ENCODE peak calls at places on chromosome 13, in eight cellular contexts. R is adrenal gland, T is cardiac muscle cell, B is breast epithelium, O is mammary epithelial cell, S is ovary, A is gastrocnemius medialis, U is colonic mucosa. N is an unnamed sample. For H3K4me1, the result is how much of the 10 kb centered on the place peaks cover.

GRCh38 chr13:40102854-40103253 is 447.4 kb downstream of the COG6 start:
- DNase-seq in R (peak), T (peak), B (no peak), O (peak), S (peak), A (no peak), U (no peak), N (no peak)

GRCh38 chr13:41457589-41458186 is 338 bp downstream of the RGCC start:
- DNase-seq in R (no peak), T (no peak), B (no peak), O (no peak), S (no peak), A (no peak), U (peak), N (no peak)

GRCh38 chr13:93603043-93603442 is 376.4 kb downstream of the GPC6 start:
- DNase-seq in R (no peak), T (peak), B (no peak), O (peak), S (no peak), A (no peak), U (no peak), N (peak)

GRCh38 chr13:90448466-90449037 is 898.9 kb upstream of the MIR17HG start:
- DNase-seq in R (no peak), T (peak), B (no peak), O (no peak), S (no peak), A (no peak), U (no peak), N (no peak)

GRCh38 chr13:109871018-109871370 is 84.6 kb upstream of the IRS2 start:
- DNase-seq in R (no peak), T (peak), B (no peak), O (no peak), S (no peak), A (no peak), U (no peak), N (no peak)

GRCh38 chr13:21871302-21871862 is 200.5 kb downstream of the FGF9 start:
- DNase-seq in R (no peak), T (no peak), B (no peak), O (no peak), S (no peak), A (no peak), U (no peak), N (no peak)

GRCh38 chr13:33032037-33032625 is 15.9 kb downstream of the KL start:
- DNase-seq in R (no peak), T (peak), B (no peak), O (no peak), S (no peak), A (no peak), U (no peak), N (no peak)

GRCh38 chr13:79867248-79867647 is 386.3 kb downstream of the NDFIP2 start:
- DNase-seq in R (no peak), T (peak), B (no peak), O (no peak), S (no peak), A (no peak), U (no peak), N (no peak)

GRCh38 chr13:81487151-81487550 is 1146.2 kb upstream of the SPRY2 start:
- DNase-seq in R (no peak), T (peak), B (no peak), O (peak), S (no peak), A (no peak), U (peak), N (no peak)

GRCh38 chr13:41465215-41465907 is 8.0 kb downstream of the RGCC start:
- DNase-seq in R (peak), T (peak), B (no peak), O (peak), S (no peak), A (peak), U (peak), N (peak)

GRCh38 chr13:95924389-95924994 is 128.7 kb downstream of the UGGT2 start:
- DNase-seq in R (no peak), T (peak), B (no peak), O (peak), S (no peak), A (no peak), U (no peak), N (no peak)

GRCh38 chr13:48181482-48182145 is 51.4 kb upstream of the ITM2B start:
- DNase-seq in R (no peak), T (no peak), B (no peak), O (no peak), S (no peak), A (no peak), U (no peak), N (no peak)

GRCh38 chr13:40251343-40252032 is 415.0 kb downstream of the FOXO1 start:
- DNase-seq in R (no peak), T (peak), B (no peak), O (peak), S (no peak), A (no peak), U (no peak), N (no peak)

GRCh38 chr13:44801990-44802389 is 187.3 kb downstream of the NUFIP1 start:
- DNase-seq in R (no peak), T (peak), B (no peak), O (peak), S (no peak), A (no peak), U (no peak), N (no peak)

GRCh38 chr13:76720827-76721226 is 165.4 kb downstream of the KCTD12 start:
- DNase-seq in R (no peak), T (no peak), B (no peak), O (no peak), S (no peak), A (no peak), U (no peak), N (no peak)

GRCh38 chr13:93529961-93530360 is 303.4 kb downstream of the GPC6 start:
- DNase-seq in R (no peak), T (peak), B (no peak), O (no peak), S (no peak), A (no peak), U (no peak), N (no peak)

GRCh38 chr13:35793823-35794222 is 317.3 kb upstream of the MAB21L1 start:
- DNase-seq in R (no peak), T (no peak), B (no peak), O (no peak), S (no peak), A (no peak), U (no peak), N (no peak)

GRCh38 chr13:42333613-42334328 is 61.8 kb downstream of the AKAP11 start:
- DNase-seq in R (no peak), T (peak), B (no peak), O (peak), S (no peak), A (no peak), U (no peak), N (no peak)

GRCh38 chr13:41848435-41849255 is 112.3 kb downstream of the VWA8 start:
- DNase-seq in R (no peak), T (peak), B (no peak), O (peak), S (no peak), A (no peak), U (no peak), N (no peak)

GRCh38 chr13:22931576-22931975 is 249.2 kb upstream of the SGCG start:
- DNase-seq in R (no peak), T (no peak), B (no peak), O (no peak), S (no peak), A (no peak), U (no peak), N (no peak)

GRCh38 chr13:99260216-99260615 is 2.0 kb upstream of the GPR18 start:
- DNase-seq in R (no peak), T (no peak), B (no peak), O (no peak), S (no peak), A (no peak), U (no peak), N (no peak)

GRCh38 chr13:108288741-108289140 is 19.2 kb downstream of the TNFSF13B start:
- DNase-seq in R (no peak), T (no peak), B (no peak), O (no peak), S (no peak), A (no peak), U (no peak), N (no peak)

GRCh38 chr13:98026457-98026857 is 73.0 kb downstream of the IPO5 start:
- DNase-seq in R (peak), T (peak), B (no peak), O (no peak), S (no peak), A (no peak), U (no peak), N (no peak)

GRCh38 chr13:44306401-44307192 is 67.0 kb upstream of the SERP2 start:
- DNase-seq in R (peak), T (peak), B (no peak), O (peak), S (peak), A (no peak), U (peak), N (peak)

GRCh38 chr13:113004126-113004525 is 35.1 kb downstream of the MCF2L start:
- DNase-seq in R (no peak), T (no peak), B (no peak), O (no peak), S (no peak), A (no peak), U (no peak), N (no peak)

GRCh38 chr13:113005997-113006396 is 37.0 kb downstream of the MCF2L start:
- DNase-seq in R (no peak), T (no peak), B (no peak), O (no peak), S (no peak), A (no peak), U (no peak), N (no peak)

GRCh38 chr13:113006660-113007059 is 37.6 kb downstream of the MCF2L start:
- DNase-seq in R (no peak), T (no peak), B (no peak), O (no peak), S (no peak), A (no peak), U (no peak), N (no peak)

GRCh38 chr13:113002891-113003290 is 33.9 kb downstream of the MCF2L start:
- DNase-seq in R (no peak), T (no peak), B (no peak), O (no peak), S (no peak), A (no peak), U (no peak), N (no peak)

DNA sequence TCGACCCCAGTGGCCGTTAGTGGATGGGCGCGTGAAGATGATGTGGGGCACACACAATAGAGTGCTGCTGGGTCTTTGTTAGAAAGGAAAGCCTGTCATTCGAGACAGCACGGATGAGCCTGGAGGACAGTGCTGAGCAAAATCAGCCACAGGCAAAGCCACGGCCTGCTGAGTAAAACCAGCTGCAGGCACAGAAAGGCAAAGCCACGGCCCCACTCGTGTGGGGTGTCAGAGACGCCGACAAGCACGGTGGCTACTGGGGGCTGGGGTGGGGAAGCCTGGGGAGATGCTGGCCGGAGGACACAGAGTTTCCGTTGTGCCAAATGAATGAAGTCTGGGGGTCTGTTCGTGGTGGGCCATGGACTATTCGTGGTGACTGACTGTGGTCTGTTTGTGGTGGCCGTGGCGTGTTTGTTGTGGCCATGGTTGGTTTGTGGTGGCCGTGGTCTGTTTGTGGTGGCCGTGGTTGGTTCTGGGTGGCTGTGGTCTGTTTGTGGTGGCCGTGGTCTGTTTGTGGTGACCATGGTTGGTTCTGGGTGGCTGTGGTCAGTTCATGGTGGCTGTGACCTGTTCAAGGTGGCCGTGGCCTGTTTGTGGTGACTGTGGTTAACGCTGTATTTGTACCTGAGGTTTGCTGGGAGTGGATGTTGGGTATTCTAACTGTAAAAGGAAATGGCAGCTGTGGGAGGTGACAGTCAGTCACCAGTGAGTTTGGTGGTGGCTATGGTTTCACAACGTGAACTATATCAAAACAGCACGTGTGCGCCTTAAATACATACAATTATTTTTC is 36.3 kb downstream of the MCF2L start:
- DNase-seq in R (no peak), T (no peak), B (no peak), O (no peak), S (no peak), A (no peak), U (no peak), N (no peak)
- H3K4me1 ChIP-seq in R (under half), T (under half), B (under half), O (under half), S (under half), A (under half), U (under half), N (under half)

DNA sequence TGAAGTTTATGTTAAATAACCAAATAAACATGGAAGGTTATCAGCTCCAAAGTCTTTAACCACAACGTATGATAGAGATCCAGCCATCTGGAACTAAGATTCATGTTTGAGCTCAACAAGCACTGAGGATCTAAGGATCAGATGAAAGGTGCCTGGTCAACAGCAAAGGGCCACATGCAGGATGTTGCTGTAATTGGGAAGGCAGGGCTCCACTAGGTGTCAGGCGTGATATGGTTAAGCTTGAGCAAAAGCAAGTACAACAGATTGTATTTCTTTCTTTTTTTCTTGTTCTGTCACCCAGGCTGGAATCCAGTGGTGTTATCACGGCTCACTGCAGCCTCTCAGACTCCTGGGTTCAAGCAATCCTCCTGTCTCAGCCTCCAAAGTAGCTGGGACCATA is 12.0 kb downstream of the EBPL start:
- DNase-seq in R (no peak), T (peak), B (no peak), O (no peak), S (no peak), A (no peak), U (no peak), N (no peak)
- TF ChIP-seq CTCF in R (no peak), T (peak), B (no peak), O (peak), S (no peak), A (no peak), U (no peak), N (no peak)

GRCh38 chr13:36822786-36823185 is 3.8 kb downstream of the RFXAP start:
- DNase-seq in R (no peak), T (peak), B (no peak), O (no peak), S (no peak), A (no peak), U (no peak), N (no peak)
- H3K4me3 ChIP-seq in R (no peak), T (no peak), B (no peak), O (no peak), S (no peak), A (no peak), U (no peak), N (no peak)

GRCh38 chr13:20848944-20849343 is 53.6 kb downstream of the XPO4 start:
- DNase-seq in R (no peak), T (no peak), B (no peak), O (no peak), S (no peak), A (no peak), U (no peak), N (no peak)

GRCh38 chr13:20843177-20843576 is 59.4 kb downstream of the XPO4 start:
- DNase-seq in R (no peak), T (peak), B (no peak), O (no peak), S (no peak), A (no peak), U (no peak), N (no peak)

GRCh38 chr13:20851844-20852402 is 50.6 kb downstream of the XPO4 start:
- DNase-seq in R (no peak), T (no peak), B (no peak), O (no peak), S (no peak), A (no peak), U (no peak), N (no peak)

GRCh38 chr13:20847298-20847697 is 55.2 kb downstream of the XPO4 start:
- DNase-seq in R (no peak), T (peak), B (no peak), O (no peak), S (no peak), A (no peak), U (no peak), N (no peak)

GRCh38 chr13:20848203-20848602 is 54.3 kb downstream of the XPO4 start:
- DNase-seq in R (no peak), T (no peak), B (no peak), O (no peak), S (no peak), A (no peak), U (no peak), N (no peak)
- H3K4me1 ChIP-seq in R (under half), T (half or more), B (under half), O (under half), S (under half), A (under half), U (under half), N (under half)

DNA sequence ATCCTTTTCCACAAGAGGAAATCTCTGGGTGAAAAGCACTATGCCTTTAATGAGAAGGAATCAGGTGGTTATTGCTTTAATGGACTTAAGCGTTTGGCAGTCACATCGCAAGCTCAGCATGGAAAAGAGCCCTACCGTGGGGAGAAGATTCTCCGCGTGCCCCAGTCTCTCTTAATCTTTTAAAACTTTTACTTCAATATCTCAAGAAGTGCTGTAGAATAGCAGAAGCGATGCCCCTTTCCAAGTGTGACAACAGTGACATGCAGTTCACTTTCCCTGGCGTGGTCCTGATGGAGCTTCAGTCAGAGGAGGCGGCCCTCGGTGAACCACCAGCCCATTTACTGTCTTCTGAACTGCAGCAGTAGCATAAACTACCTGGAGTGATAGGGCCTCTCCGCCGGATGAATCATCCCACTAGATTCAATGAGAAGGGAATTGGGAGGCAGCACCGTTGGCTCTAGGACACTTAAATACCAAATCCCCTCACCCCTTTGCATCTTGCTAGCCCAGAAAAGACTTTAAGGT is 112.7 kb upstream of the GPR12 start:
- DNase-seq in R (no peak), T (no peak), B (no peak), O (no peak), S (no peak), A (no peak), U (no peak), N (no peak)
- TF ChIP-seq CTCF in R (no peak), T (no peak), B (no peak), O (no peak), S (no peak), A (no peak), U (no peak), N (no peak)

GRCh38 chr13:71626396-71626795 is 240.6 kb downstream of the DACH1 start:
- DNase-seq in R (no peak), T (no peak), B (no peak), O (no peak), S (no peak), A (no peak), U (no peak), N (no peak)
- H3K4me3 ChIP-seq in R (no peak), T (no peak), B (no peak), O (no peak), S (no peak), A (no peak), U (no peak), N (no peak)